ENCODE peak calls at places on chromosomes 6 and 20, in nine cellular contexts. U, T, M, Q, O, Z, W, I and L are unnamed samples.
A peak's percentile ranks its signal among the peaks of the same experiment; 100 is the strongest.

GRCh38 chr6:93417421-93417996 is 1.9 kb downstream of the EPHA7 start:
- DNase-seq in I (no peak), Q (no peak), M (no peak), O (no peak), U (peak; percentile 4), W (no peak), T (peak; percentile 70), Z (no peak), L (no peak)

GRCh38 chr6:166904101-166904746 is 52.1 kb downstream of the RNASET2 start:
- DNase-seq in I (peak; percentile 55), W (no peak), M (peak; percentile 22), Q (no peak), U (no peak), O (no peak), Z (no peak), T (peak; percentile 17), L (peak; percentile 15)

GRCh38 chr20:51187318-51187717 is 164.4 kb upstream of the KCNG1 start:
- DNase-seq in Q (no peak), M (no peak), I (no peak), Z (no peak), W (no peak), T (no peak), O (no peak), U (no peak), L (no peak)

GRCh38 chr6:135630789-135631376 is 133.3 kb upstream of the AHI1 start:
- DNase-seq in Q (no peak), W (no peak), M (no peak), Z (no peak), O (no peak), U (no peak), T (peak; percentile 16), I (no peak), L (no peak)

GRCh38 chr20:24470031-24470781 is 777 bp downstream of the SYNDIG1 start:
- DNase-seq in Z (no peak), I (peak; percentile 59), T (peak; percentile 39), W (no peak), M (no peak), O (no peak), U (peak; percentile 31), Q (peak; percentile 57), L (no peak)

GRCh38 chr6:45416700-45417099 is 39.0 kb upstream of the SUPT3H start:
- DNase-seq in M (peak; percentile 64), T (no peak), W (no peak), Q (no peak), O (no peak), U (no peak), I (no peak), Z (no peak), L (no peak)

GRCh38 chr20:408843-409696 is 971 bp downstream of the RBCK1 start:
- DNase-seq in T (no peak), W (no peak), Z (no peak), Q (no peak), O (no peak), I (peak; percentile 16), U (no peak), M (no peak), L (no peak)

GRCh38 chr20:43938932-43939761 is 24.5 kb downstream of the TOX2 start:
- DNase-seq in U (peak; percentile 54), O (peak; percentile 69), M (peak; percentile 100), W (peak; percentile 77), I (no peak), T (peak; percentile 99), Z (no peak), Q (peak; percentile 96), L (peak; percentile 100)

GRCh38 chr20:19251958-19252669 is 39.7 kb downstream of the SLC24A3 start:
- DNase-seq in Q (no peak), I (no peak), W (no peak), M (no peak), T (no peak), Z (no peak), O (no peak), U (no peak), L (no peak)

GRCh38 chr20:53141651-53142050 is 169.5 kb downstream of the TSHZ2 start:
- DNase-seq in Q (no peak), Z (no peak), O (peak; percentile 47), T (no peak), I (no peak), U (no peak), M (no peak), W (no peak), L (no peak)

GRCh38 chr6:32096394-32097258 is 12.5 kb downstream of the TNXB start:
- DNase-seq in Q (no peak), U (no peak), O (no peak), M (no peak), Z (no peak), I (no peak), T (no peak), W (no peak), L (no peak)

GRCh38 chr20:19375301-19375885 is 163.0 kb downstream of the SLC24A3 start:
- DNase-seq in T (no peak), U (no peak), W (no peak), Q (no peak), I (no peak), M (no peak), Z (no peak), O (no peak), L (no peak)

GRCh38 chr6:136173519-136174507 is 76.3 kb downstream of the MTFR2 start:
- DNase-seq in T (no peak), I (no peak), W (no peak), Q (no peak), U (no peak), Z (no peak), M (peak; percentile 51), O (peak; percentile 83), L (no peak)

GRCh38 chr20:38433304-38433972 is 1.7 kb downstream of the SNHG17 start:
- DNase-seq in T (no peak), Q (no peak), M (no peak), U (no peak), W (no peak), I (no peak), Z (no peak), O (no peak), L (no peak)

GRCh38 chr6:98539669-98540207 is 294.6 kb upstream of the POU3F2 start:
- DNase-seq in Z (no peak), U (no peak), O (no peak), W (no peak), M (no peak), Q (no peak), T (no peak), I (no peak), L (no peak)
- TF ChIP-seq CTCF in Z (no peak), U (no peak), O (no peak), W (no peak), M (no peak), Q (peak; percentile 6), T (no peak), I (peak; percentile 26), L (no peak)

GRCh38 chr6:17460862-17461261 is 67.5 kb downstream of the CAP2 start:
- DNase-seq in W (no peak), O (no peak), T (no peak), I (no peak), U (no peak), M (no peak), Z (no peak), Q (no peak), L (no peak)
- H3K4me3 ChIP-seq in W (no peak overlapping the region), O (no peak overlapping the region), T (no peak overlapping the region), I (no peak overlapping the region), U (no peak overlapping the region), M (no peak overlapping the region), Z (no peak overlapping the region), Q (no peak overlapping the region), L (no peak overlapping the region)

GRCh38 chr6:3888153-3888957 is 39.2 kb downstream of the FAM50B start:
- DNase-seq in M (peak; percentile 54), Z (no peak), O (no peak), Q (no peak), W (no peak), U (peak; percentile 26), T (no peak), I (no peak), L (no peak)

GRCh38 chr6:3884007-3884745 is 35.0 kb downstream of the FAM50B start:
- DNase-seq in O (no peak), W (no peak), I (no peak), M (peak; percentile 74), U (peak; percentile 21), Z (no peak), T (peak; percentile 76), Q (peak; percentile 74), L (peak; percentile 37)

GRCh38 chr6:3882865-3883264 is 33.7 kb downstream of the FAM50B start:
- DNase-seq in Q (no peak), Z (no peak), W (no peak), T (peak; percentile 29), I (no peak), U (no peak), O (no peak), M (peak; percentile 95), L (no peak)

GRCh38 chr6:3885262-3886036 is 36.3 kb downstream of the FAM50B start:
- DNase-seq in T (no peak), W (no peak), U (peak; percentile 23), O (no peak), M (no peak), Q (no peak), I (no peak), Z (no peak), L (no peak)

DNA sequence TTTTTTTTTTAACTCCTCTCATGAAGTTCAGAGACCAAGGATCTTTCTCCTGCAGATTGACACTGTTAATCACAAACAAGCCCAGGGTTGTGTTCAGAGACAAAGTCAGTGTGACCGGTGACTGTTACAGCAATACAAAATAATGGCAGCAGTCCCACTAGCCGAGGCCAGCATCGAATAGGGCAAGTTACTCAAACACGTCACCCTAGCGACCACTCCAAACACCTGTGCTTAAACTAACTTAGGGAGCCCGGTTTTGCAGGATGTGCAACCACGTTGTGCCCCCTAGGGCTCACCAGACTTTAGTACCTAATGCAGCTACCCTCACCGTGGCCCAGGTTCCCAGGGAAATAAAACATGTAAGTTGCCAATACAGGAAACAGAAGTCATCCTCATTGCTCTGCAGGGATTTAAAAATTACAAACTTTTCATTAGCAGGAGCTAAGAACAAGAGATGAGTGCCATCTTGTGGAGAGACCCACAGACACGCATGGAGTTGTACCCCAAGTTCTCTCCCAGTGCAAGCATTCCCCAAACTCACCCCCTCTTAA is 38.1 kb downstream of the FAM50B start:
- DNase-seq in W (no peak), I (no peak), U (no peak), T (peak; percentile 51), M (peak; percentile 63), Z (no peak), O (no peak), Q (no peak), L (peak; percentile 15)
- TF ChIP-seq CTCF in W (peak; percentile 50), I (peak; percentile 36), U (peak; percentile 49), T (peak; percentile 62), M (peak; percentile 63), Z (no peak), O (peak; percentile 65), Q (peak; percentile 38), L (peak; percentile 61)

DNA sequence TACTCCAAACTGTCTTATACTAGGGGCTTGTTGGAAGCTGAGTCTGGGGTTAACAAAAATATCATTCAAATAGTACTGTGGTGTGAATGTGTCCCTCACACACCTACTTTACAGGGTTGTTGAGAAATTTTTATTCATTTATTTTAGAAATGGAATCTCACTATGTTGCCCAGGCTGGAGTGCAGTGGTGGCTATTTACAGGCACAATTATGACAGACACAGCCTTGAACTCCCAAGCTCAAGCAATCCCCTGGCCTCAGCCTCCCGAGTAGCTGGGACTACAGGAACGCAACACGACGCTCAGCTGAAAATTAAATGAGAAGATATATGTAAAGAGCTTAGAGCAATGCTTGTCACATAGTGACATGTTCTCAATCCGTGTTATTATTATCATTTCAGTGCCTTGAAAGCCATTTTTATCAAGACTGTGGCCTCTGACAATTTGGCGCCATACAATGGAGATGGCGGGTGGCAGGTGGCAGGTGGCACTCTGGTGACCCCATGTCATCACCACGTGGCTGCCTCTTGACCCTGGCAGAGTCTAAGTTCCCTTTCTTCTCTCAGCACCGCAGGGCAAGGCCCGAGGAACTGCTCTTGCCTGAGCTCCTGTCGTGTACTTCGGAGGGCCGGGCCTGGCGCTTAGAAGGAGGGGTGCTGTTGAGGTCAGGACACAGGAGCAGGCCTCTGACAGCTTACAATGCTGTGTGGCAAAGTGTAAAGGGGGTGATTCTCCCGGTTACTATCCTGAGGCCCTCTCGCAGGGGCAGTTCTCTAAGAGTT is 64.5 kb downstream of the STX11 start:
- DNase-seq in T (no peak), W (peak; percentile 77), O (no peak), Q (no peak), I (no peak), M (no peak), Z (no peak), U (no peak), L (no peak)
- H3K4me3 ChIP-seq in T (no peak overlapping the region), W (no peak overlapping the region), O (no peak overlapping the region), Q (no peak overlapping the region), I (no peak overlapping the region), M (no peak overlapping the region), Z (peak overlapping the region; percentile 71), U (no peak overlapping the region), L (no peak overlapping the region)